ENCODE peak calls at places on chromosome 4, in eight cellular contexts. One of them, this sample, is unnamed. For H3K4me1 and H3K9me3, the result is how much of the 10 kb centered on the place peaks cover.

GRCh38 chr4:88070031-88070430 is 62.6 kb downstream of the PKD2 start:
- DNase-seq in thoracic aorta: no peak
- DNase-seq in tibial artery: no peak
- DNase-seq in left ventricle myocardium inferior: no peak
- DNase-seq in mammary epithelial cell: no peak
- DNase-seq in CD8-positive, alpha-beta memory T cell: no peak
- DNase-seq in GM23248: no peak
- DNase-seq in right atrium auricular region: no peak
- DNase-seq in this sample: no peak

GRCh38 chr4:7007142-7007907 is 35.8 kb upstream of the TADA2B start:
- DNase-seq in thoracic aorta: no peak
- DNase-seq in tibial artery: no peak
- DNase-seq in left ventricle myocardium inferior: no peak
- DNase-seq in mammary epithelial cell: no peak
- DNase-seq in CD8-positive, alpha-beta memory T cell: no peak
- DNase-seq in GM23248: no peak
- DNase-seq in right atrium auricular region: no peak
- DNase-seq in this sample: no peak

GRCh38 chr4:138400528-138400927 is 158.4 kb upstream of the SLC7A11 start:
- DNase-seq in thoracic aorta: no peak
- DNase-seq in tibial artery: no peak
- DNase-seq in left ventricle myocardium inferior: peak
- DNase-seq in mammary epithelial cell: no peak
- DNase-seq in CD8-positive, alpha-beta memory T cell: no peak
- DNase-seq in GM23248: no peak
- DNase-seq in right atrium auricular region: no peak
- DNase-seq in this sample: no peak

GRCh38 chr4:123869517-123870282 is 473.1 kb downstream of the SPRY1 start:
- DNase-seq in thoracic aorta: no peak
- DNase-seq in tibial artery: no peak
- DNase-seq in left ventricle myocardium inferior: no peak
- DNase-seq in mammary epithelial cell: no peak
- DNase-seq in CD8-positive, alpha-beta memory T cell: no peak
- DNase-seq in GM23248: peak
- DNase-seq in right atrium auricular region: no peak
- DNase-seq in this sample: no peak

GRCh38 chr4:33160126-33160525 is 2440.0 kb downstream of the PCDH7 start:
- DNase-seq in thoracic aorta: no peak
- DNase-seq in tibial artery: no peak
- DNase-seq in left ventricle myocardium inferior: no peak
- DNase-seq in mammary epithelial cell: no peak
- DNase-seq in CD8-positive, alpha-beta memory T cell: no peak
- DNase-seq in GM23248: peak
- DNase-seq in right atrium auricular region: no peak
- DNase-seq in this sample: no peak

GRCh38 chr4:26452565-26453531 is 37.4 kb downstream of the CCKAR start:
- DNase-seq in thoracic aorta: no peak
- DNase-seq in tibial artery: no peak
- DNase-seq in left ventricle myocardium inferior: no peak
- DNase-seq in mammary epithelial cell: no peak
- DNase-seq in CD8-positive, alpha-beta memory T cell: no peak
- DNase-seq in GM23248: no peak
- DNase-seq in right atrium auricular region: no peak
- DNase-seq in this sample: no peak

GRCh38 chr4:88276952-88277710 is 7.2 kb downstream of the PPM1K start:
- DNase-seq in thoracic aorta: no peak
- DNase-seq in tibial artery: no peak
- DNase-seq in left ventricle myocardium inferior: no peak
- DNase-seq in mammary epithelial cell: no peak
- DNase-seq in CD8-positive, alpha-beta memory T cell: no peak
- DNase-seq in GM23248: no peak
- DNase-seq in right atrium auricular region: no peak
- DNase-seq in this sample: no peak

GRCh38 chr4:59571805-59572430 is 1628.2 kb upstream of the ADGRL3 start:
- DNase-seq in thoracic aorta: no peak
- DNase-seq in tibial artery: no peak
- DNase-seq in left ventricle myocardium inferior: no peak
- DNase-seq in mammary epithelial cell: no peak
- DNase-seq in CD8-positive, alpha-beta memory T cell: no peak
- DNase-seq in GM23248: no peak
- DNase-seq in right atrium auricular region: no peak
- DNase-seq in this sample: no peak

GRCh38 chr4:153421980-153422379 is 44.2 kb upstream of the TMEM131L start:
- DNase-seq in thoracic aorta: no peak
- DNase-seq in tibial artery: no peak
- DNase-seq in left ventricle myocardium inferior: no peak
- DNase-seq in mammary epithelial cell: no peak
- DNase-seq in CD8-positive, alpha-beta memory T cell: no peak
- DNase-seq in GM23248: no peak
- DNase-seq in right atrium auricular region: no peak
- DNase-seq in this sample: peak

GRCh38 chr4:145609494-145610427 is 9.4 kb upstream of the MMAA start:
- DNase-seq in thoracic aorta: peak
- DNase-seq in tibial artery: peak
- DNase-seq in left ventricle myocardium inferior: peak
- DNase-seq in mammary epithelial cell: peak
- DNase-seq in CD8-positive, alpha-beta memory T cell: peak
- DNase-seq in GM23248: peak
- DNase-seq in right atrium auricular region: peak
- DNase-seq in this sample: peak

GRCh38 chr4:180932365-180933001 is 1310.7 kb upstream of the TENM3 start:
- DNase-seq in thoracic aorta: no peak
- DNase-seq in tibial artery: no peak
- DNase-seq in left ventricle myocardium inferior: no peak
- DNase-seq in mammary epithelial cell: no peak
- DNase-seq in CD8-positive, alpha-beta memory T cell: no peak
- DNase-seq in GM23248: no peak
- DNase-seq in right atrium auricular region: no peak
- DNase-seq in this sample: no peak

GRCh38 chr4:183362036-183362435 is 39.8 kb upstream of the CLDN24 start:
- DNase-seq in thoracic aorta: no peak
- DNase-seq in tibial artery: no peak
- DNase-seq in left ventricle myocardium inferior: no peak
- DNase-seq in mammary epithelial cell: no peak
- DNase-seq in CD8-positive, alpha-beta memory T cell: no peak
- DNase-seq in GM23248: no peak
- DNase-seq in right atrium auricular region: no peak
- DNase-seq in this sample: no peak
- H3K4me1 ChIP-seq in thoracic aorta: under half
- H3K4me1 ChIP-seq in tibial artery: under half
- H3K4me1 ChIP-seq in left ventricle myocardium inferior: under half
- H3K4me1 ChIP-seq in mammary epithelial cell: under half
- H3K4me1 ChIP-seq in CD8-positive, alpha-beta memory T cell: under half
- H3K4me1 ChIP-seq in GM23248: under half
- H3K4me1 ChIP-seq in right atrium auricular region: under half
- H3K4me1 ChIP-seq in this sample: under half

DNA sequence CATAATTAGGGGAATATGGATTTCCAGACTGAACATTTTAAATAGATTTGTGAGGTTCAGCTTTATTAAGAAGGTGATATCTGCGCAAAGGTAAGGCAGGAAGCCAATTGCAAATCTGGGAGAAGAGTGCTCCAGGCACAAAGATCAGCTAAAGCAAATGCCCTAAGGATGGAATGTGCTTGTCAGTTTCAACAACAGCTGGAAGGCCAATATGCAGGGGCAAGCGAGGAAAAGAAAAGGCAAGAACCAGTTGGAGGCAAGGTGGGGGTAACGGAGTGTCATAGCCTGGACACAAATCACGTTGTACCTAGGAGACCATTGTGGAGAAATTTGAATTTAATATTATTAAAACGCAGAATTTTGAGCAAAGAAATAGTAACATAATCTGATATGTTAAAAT is 1710.3 kb upstream of the PCDH7 start:
- DNase-seq in thoracic aorta: no peak
- DNase-seq in tibial artery: no peak
- DNase-seq in left ventricle myocardium inferior: no peak
- DNase-seq in mammary epithelial cell: no peak
- DNase-seq in CD8-positive, alpha-beta memory T cell: no peak
- DNase-seq in GM23248: no peak
- DNase-seq in right atrium auricular region: no peak
- DNase-seq in this sample: no peak
- H3K9me3 ChIP-seq in thoracic aorta: under half
- H3K9me3 ChIP-seq in tibial artery: under half
- H3K9me3 ChIP-seq in left ventricle myocardium inferior: under half
- H3K9me3 ChIP-seq in mammary epithelial cell: under half
- H3K9me3 ChIP-seq in CD8-positive, alpha-beta memory T cell: under half
- H3K9me3 ChIP-seq in GM23248: under half
- H3K9me3 ChIP-seq in right atrium auricular region: under half
- H3K9me3 ChIP-seq in this sample: under half

DNA sequence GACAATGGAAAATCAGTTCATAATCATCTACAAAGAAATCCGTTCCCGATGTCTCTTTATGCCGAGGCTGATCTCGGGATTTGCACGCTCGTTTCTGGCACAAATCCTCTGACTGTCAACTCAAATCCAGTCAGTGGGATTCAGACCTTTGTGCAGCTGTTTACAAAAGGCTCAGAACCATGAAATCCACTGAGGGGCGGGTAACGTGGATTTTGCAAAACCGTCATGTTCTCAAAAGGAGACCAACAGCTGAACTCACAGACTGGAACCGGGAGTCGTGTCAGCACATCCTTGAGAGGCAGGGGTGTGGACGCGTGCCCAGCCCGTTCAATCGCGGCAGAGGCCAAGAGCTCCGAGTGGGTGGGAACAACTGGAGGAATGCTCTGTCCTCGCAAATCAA is 46.4 kb downstream of the ACOX3 start:
- DNase-seq in thoracic aorta: no peak
- DNase-seq in tibial artery: peak
- DNase-seq in left ventricle myocardium inferior: peak
- DNase-seq in mammary epithelial cell: no peak
- DNase-seq in CD8-positive, alpha-beta memory T cell: no peak
- DNase-seq in GM23248: peak
- DNase-seq in right atrium auricular region: peak
- DNase-seq in this sample: no peak
- H3K4me3 ChIP-seq in thoracic aorta: peak
- H3K4me3 ChIP-seq in tibial artery: no peak
- H3K4me3 ChIP-seq in left ventricle myocardium inferior: peak
- H3K4me3 ChIP-seq in mammary epithelial cell: no peak
- H3K4me3 ChIP-seq in CD8-positive, alpha-beta memory T cell: no peak
- H3K4me3 ChIP-seq in GM23248: peak
- H3K4me3 ChIP-seq in right atrium auricular region: no peak
- H3K4me3 ChIP-seq in this sample: no peak

DNA sequence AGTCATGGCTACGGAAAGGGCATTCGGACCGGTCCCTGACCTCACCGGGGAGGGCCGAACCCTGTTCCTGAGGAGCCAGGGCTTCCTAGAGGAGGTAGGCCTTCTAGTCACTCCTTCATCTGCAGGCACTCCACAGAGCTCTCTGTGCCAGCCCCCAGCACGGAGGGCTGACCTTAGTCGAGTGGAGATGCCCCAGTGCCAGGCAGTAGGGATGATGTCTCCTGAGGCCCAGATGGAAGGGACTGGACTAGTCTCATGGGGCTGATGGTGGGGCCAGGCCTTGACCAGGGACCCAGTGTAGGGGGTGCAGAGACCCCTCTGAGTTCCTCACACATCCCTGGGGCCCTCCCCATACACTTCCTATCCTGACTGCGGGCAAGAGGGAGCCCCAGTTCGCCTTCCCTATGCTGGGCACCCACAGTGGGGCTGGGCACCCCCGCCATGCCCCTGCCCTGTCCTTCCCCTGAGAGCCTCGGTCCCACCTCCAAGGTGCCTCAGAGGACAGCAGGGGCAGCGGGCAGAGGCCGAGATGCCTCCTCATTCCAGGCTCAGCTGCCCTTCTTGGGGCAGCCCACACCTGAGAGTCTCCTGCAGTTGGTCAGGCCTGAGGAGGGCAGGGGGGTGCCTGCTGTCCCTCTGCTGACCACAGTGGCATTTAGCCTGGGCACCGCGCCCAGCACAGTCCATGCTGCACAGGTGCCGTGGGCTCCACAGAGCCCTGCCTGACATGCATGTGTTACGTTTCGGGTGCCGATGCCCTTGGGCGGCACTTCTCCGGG is 1.4 kb upstream of the MSANTD1 start:
- DNase-seq in thoracic aorta: no peak
- DNase-seq in tibial artery: no peak
- DNase-seq in left ventricle myocardium inferior: no peak
- DNase-seq in mammary epithelial cell: no peak
- DNase-seq in CD8-positive, alpha-beta memory T cell: no peak
- DNase-seq in GM23248: no peak
- DNase-seq in right atrium auricular region: no peak
- DNase-seq in this sample: no peak
- H3K4me1 ChIP-seq in thoracic aorta: under half
- H3K4me1 ChIP-seq in tibial artery: under half
- H3K4me1 ChIP-seq in left ventricle myocardium inferior: under half
- H3K4me1 ChIP-seq in mammary epithelial cell: under half
- H3K4me1 ChIP-seq in CD8-positive, alpha-beta memory T cell: under half
- H3K4me1 ChIP-seq in GM23248: under half
- H3K4me1 ChIP-seq in right atrium auricular region: under half
- H3K4me1 ChIP-seq in this sample: under half

This sample was measured in CD4-positive, CD25-positive, alpha-beta regulatory T cell.